ENCODE peak calls at places on chromosome 20, in ten cellular contexts. R, L, X, E, N, J, O, Q, Y and F are unnamed samples.

GRCh38 chr20:4174909-4175308 is 159.6 kb upstream of the RNF24 start:
- DNase-seq in Y (no peak), R (no peak), X (no peak), E (no peak), O (no peak), J (no peak), L (no peak), Q (no peak), N (no peak), F (no peak)

GRCh38 chr20:32037929-32038328 is 14.1 kb upstream of the HCK start:
- DNase-seq in X (no peak), N (no peak), Y (no peak), R (no peak), O (no peak), J (no peak), L (peak; percentile 23), E (peak; percentile 66), Q (no peak), F (no peak)

GRCh38 chr20:2032168-2032567 is 38.3 kb upstream of the PDYN start:
- DNase-seq in N (no peak), X (no peak), L (no peak), Y (no peak), E (no peak), Q (no peak), J (no peak), O (no peak), R (peak; percentile 20), F (no peak)

GRCh38 chr20:57999465-58000111 is 228.9 kb downstream of the ANKRD60 start:
- DNase-seq in O (no peak), N (no peak), E (no peak), Q (peak; percentile 42), Y (no peak), X (no peak), R (peak; percentile 31), J (peak; percentile 64), L (no peak), F (no peak)

GRCh38 chr20:18224968-18225568 is 63.3 kb upstream of the ZNF133 start:
- DNase-seq in N (no peak), R (peak; percentile 67), E (peak; percentile 59), L (peak; percentile 29), X (peak; percentile 41), J (peak; percentile 32), Q (peak; percentile 58), O (peak; percentile 0), Y (no peak), F (no peak)

GRCh38 chr20:1868856-1869255 is 26.4 kb upstream of the SIRPA start:
- DNase-seq in E (peak; percentile 66), Q (no peak), N (no peak), Y (no peak), L (no peak), O (no peak), R (no peak), X (no peak), J (no peak), F (no peak)

GRCh38 chr20:2329286-2329685 is 33.5 kb downstream of the TGM3 start:
- DNase-seq in X (no peak), E (no peak), O (no peak), N (no peak), Y (no peak), L (no peak), Q (no peak), J (no peak), R (no peak), F (no peak)

GRCh38 chr20:9311132-9311531 is 203.3 kb upstream of the LAMP5 start:
- DNase-seq in X (no peak), Q (no peak), O (no peak), Y (no peak), L (no peak), N (no peak), J (no peak), E (peak; percentile 32), R (no peak), F (no peak)

GRCh38 chr20:20412750-20413149 is 44.8 kb downstream of the INSM1 start:
- DNase-seq in Q (no peak), E (peak; percentile 76), L (no peak), J (no peak), O (no peak), Y (no peak), R (no peak), X (no peak), N (no peak), F (no peak)

GRCh38 chr20:32387262-32387661 is 29.1 kb downstream of the ASXL1 start:
- DNase-seq in O (no peak), E (peak; percentile 81), N (no peak), L (no peak), J (no peak), R (no peak), X (no peak), Q (no peak), Y (no peak), F (no peak)

GRCh38 chr20:50464026-50464724 is 46.0 kb upstream of the PTPN1 start:
- DNase-seq in Y (peak; percentile 78), J (peak; percentile 47), Q (peak; percentile 66), R (peak; percentile 32), X (peak; percentile 61), E (peak; percentile 30), O (no peak), N (peak; percentile 73), L (peak; percentile 59), F (peak; percentile 31)

GRCh38 chr20:44768854-44769480 is 23.3 kb downstream of the KCNK15 start:
- DNase-seq in E (no peak), Q (no peak), O (no peak), N (no peak), R (no peak), Y (no peak), X (no peak), J (no peak), L (no peak), F (no peak)

GRCh38 chr20:4160761-4161305 is 145.5 kb upstream of the RNF24 start:
- DNase-seq in Y (no peak), L (no peak), X (peak; percentile 64), J (peak; percentile 42), O (no peak), Q (peak; percentile 51), R (no peak), E (peak; percentile 69), N (no peak), F (no peak)

GRCh38 chr20:3696200-3696599 is 14.4 kb upstream of the ADAM33 start:
- DNase-seq in O (no peak), J (no peak), Q (no peak), Y (no peak), E (no peak), X (no peak), N (no peak), L (no peak), R (no peak), F (no peak)

DNA sequence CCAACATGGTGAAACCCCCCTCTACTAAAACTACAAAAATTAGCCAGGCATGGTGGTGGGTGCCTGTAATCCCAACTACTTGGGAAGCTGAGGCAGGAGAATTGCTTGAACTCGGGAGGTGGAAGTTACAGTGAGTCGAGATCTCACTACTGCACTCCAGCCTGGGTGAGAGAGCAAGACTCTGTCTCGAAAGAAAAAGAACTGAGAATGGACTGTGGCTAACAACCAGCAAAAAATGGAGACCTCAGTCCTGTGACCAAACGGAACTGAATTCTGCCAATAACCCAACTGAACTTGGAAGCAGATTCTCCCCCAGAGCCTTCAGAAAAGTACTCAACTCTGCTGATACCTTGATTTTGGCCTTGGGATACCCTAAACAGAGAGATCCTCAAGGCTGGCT is 604.5 kb downstream of the DOK5 start:
- DNase-seq in Q (no peak), N (no peak), L (no peak), X (no peak), Y (no peak), E (no peak), O (no peak), R (no peak), J (no peak), F (no peak)
- H3K9me3 ChIP-seq in Q (no peaks in the 10 kb centered on the region), N (no peaks in the 10 kb centered on the region), L (no peaks in the 10 kb centered on the region), X (no peaks in the 10 kb centered on the region), Y (no peaks in the 10 kb centered on the region), E (no peaks in the 10 kb centered on the region), O (peaks cover 3% of the 10 kb centered on the region), R (no peaks in the 10 kb centered on the region), J (no peaks in the 10 kb centered on the region), F (peaks cover 4% of the 10 kb centered on the region)

GRCh38 chr20:90651-91050 is 3.2 kb downstream of the DEFB125 start:
- DNase-seq in Y (no peak), J (no peak), L (no peak), O (no peak), E (no peak), N (no peak), Q (no peak), X (no peak), R (no peak), F (no peak)
- H3K9me3 ChIP-seq in Y (no peaks in the 10 kb centered on the region), J (peaks cover 5% of the 10 kb centered on the region), L (peaks cover 22% of the 10 kb centered on the region), O (no peaks in the 10 kb centered on the region), E (no peaks in the 10 kb centered on the region), N (no peaks in the 10 kb centered on the region), Q (no peaks in the 10 kb centered on the region), X (no peaks in the 10 kb centered on the region), R (no peaks in the 10 kb centered on the region), F (peaks cover 11% of the 10 kb centered on the region)

DNA sequence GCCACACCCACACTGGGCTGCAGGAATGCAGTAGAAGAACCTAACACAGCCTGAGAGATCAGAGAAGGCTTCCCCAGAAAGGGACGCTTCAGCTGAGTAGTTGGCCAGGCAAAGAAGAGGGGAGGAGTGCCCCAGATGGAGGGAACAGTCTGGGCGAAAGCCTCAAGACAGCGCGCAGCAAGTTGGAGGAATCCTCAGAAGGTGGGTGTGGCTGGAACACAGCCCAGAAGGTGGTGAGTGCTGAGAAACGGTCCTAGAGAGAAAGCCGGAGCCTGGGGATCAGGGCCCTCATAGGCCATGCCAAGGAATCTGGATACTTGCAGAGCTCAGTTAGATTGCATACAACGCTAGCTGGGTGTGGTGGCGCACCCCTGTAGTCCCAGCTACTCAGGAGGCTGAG is 26.5 kb downstream of the CD40 start:
- DNase-seq in R (no peak), L (no peak), E (no peak), O (no peak), X (no peak), N (no peak), Q (no peak), J (no peak), Y (no peak), F (no peak)
- H3K9me3 ChIP-seq in R (no peaks in the 10 kb centered on the region), L (no peaks in the 10 kb centered on the region), E (no peaks in the 10 kb centered on the region), O (no peaks in the 10 kb centered on the region), X (no peaks in the 10 kb centered on the region), N (no peaks in the 10 kb centered on the region), Q (no peaks in the 10 kb centered on the region), J (no peaks in the 10 kb centered on the region), Y (no peaks in the 10 kb centered on the region), F (no peaks in the 10 kb centered on the region)

GRCh38 chr20:24289737-24290481 is 179.5 kb upstream of the SYNDIG1 start:
- DNase-seq in Q (no peak), R (no peak), O (no peak), J (peak; percentile 7), E (no peak), N (no peak), L (no peak), Y (peak; percentile 50), X (no peak), F (no peak)

GRCh38 chr20:24296477-24297380 is 172.7 kb upstream of the SYNDIG1 start:
- DNase-seq in E (no peak), J (no peak), L (no peak), O (no peak), Q (no peak), N (no peak), Y (no peak), X (no peak), R (no peak), F (no peak)

DNA sequence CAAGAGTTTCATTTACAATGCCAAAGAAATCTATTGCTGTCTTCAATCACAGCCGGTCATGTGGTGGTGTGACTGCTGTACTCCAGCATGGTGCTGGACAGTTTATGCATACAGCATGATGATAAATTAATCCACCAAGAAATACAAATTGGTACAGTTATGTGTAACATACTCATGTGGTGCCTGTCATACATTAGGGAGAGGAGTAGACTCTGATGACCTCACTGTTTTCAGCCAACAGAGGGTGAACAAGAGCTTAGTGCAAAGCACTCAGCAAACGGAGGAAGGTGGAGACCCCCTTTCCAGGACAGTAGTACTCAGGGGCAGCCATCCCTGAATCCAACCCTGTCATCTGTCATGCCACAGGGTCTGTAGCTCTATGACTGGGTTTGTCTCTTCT is 178.4 kb upstream of the SYNDIG1 start:
- DNase-seq in Q (no peak), Y (no peak), O (no peak), L (no peak), E (no peak), N (no peak), X (no peak), R (no peak), J (no peak), F (no peak)
- H3K9me3 ChIP-seq in Q (no peaks in the 10 kb centered on the region), Y (no peaks in the 10 kb centered on the region), O (no peaks in the 10 kb centered on the region), L (no peaks in the 10 kb centered on the region), E (no peaks in the 10 kb centered on the region), N (no peaks in the 10 kb centered on the region), X (no peaks in the 10 kb centered on the region), R (no peaks in the 10 kb centered on the region), J (no peaks in the 10 kb centered on the region), F (no peaks in the 10 kb centered on the region)